ENCODE peak calls at places on chromosomes 13 and 19, in six cellular contexts. F is A172, Z is NCI-H1092, W is Calu3, Y is non-pigmented ciliary epithelial cell, U is GF-D8. L is an unnamed sample.

GRCh38 chr19:54470991-54471782 is 1.9 kb downstream of the CDC42EP5 start:
- DNase-seq in W (peak), Z (no peak), U (no peak), Y (no peak), F (no peak), L (peak)

GRCh38 chr13:39910833-39911232 is 255.4 kb downstream of the COG6 start:
- DNase-seq in W (no peak), Y (no peak), F (no peak), U (no peak), Z (no peak), L (no peak)

GRCh38 chr13:71218960-71219359 is 648.0 kb downstream of the DACH1 start:
- DNase-seq in Z (peak), F (no peak), Y (no peak), W (peak), U (no peak), L (no peak)

GRCh38 chr19:10708261-10708660 is 7.0 kb downstream of the QTRT1 start:
- DNase-seq in U (no peak), F (no peak), W (no peak), Y (no peak), Z (no peak), L (no peak)

GRCh38 chr19:3479819-3480215 is 508 bp downstream of the SMIM24 start:
- DNase-seq in Y (no peak), F (no peak), Z (no peak), W (no peak), U (no peak), L (no peak)

GRCh38 chr13:23741879-23742510 is 147.2 kb downstream of the MIPEP start:
- DNase-seq in F (no peak), Z (no peak), U (no peak), Y (no peak), W (peak), L (no peak)

GRCh38 chr13:114049626-114050101 is 75.8 kb upstream of the C13orf46 start:
- DNase-seq in F (no peak), Y (no peak), U (no peak), W (no peak), Z (no peak), L (no peak)

GRCh38 chr13:33859691-33860303 is 41.8 kb downstream of the RFC3 start:
- DNase-seq in U (no peak), W (no peak), Y (no peak), F (peak), Z (no peak), L (no peak)

GRCh38 chr13:63370101-63370500 is 1954.5 kb upstream of the PCDH20 start:
- DNase-seq in F (no peak), Z (no peak), Y (no peak), W (no peak), U (no peak), L (no peak)

GRCh38 chr13:112729408-112729807 is 39.6 kb downstream of the ATP11A start:
- DNase-seq in W (no peak), U (no peak), Z (no peak), F (no peak), Y (no peak), L (no peak)

GRCh38 chr13:111662895-111663294 is 342.5 kb downstream of the TEX29 start:
- DNase-seq in Z (no peak), U (no peak), Y (no peak), F (no peak), W (no peak), L (no peak)

L was measured in hypothalamus.